ENCODE peak calls at places on chromosomes 11 and 22, in nine cellular contexts. X, B, D, L, U, W, P, T and K are unnamed samples.

GRCh38 chr22:32557424-32557823 is 82.8 kb downstream of the FBXO7 start:
- DNase-seq in X (no peak), B (no peak), D (no peak), L (no peak), U (no peak), W (no peak), P (no peak), T (no peak), K (no peak)

GRCh38 chr22:39290248-39290720 is 29.1 kb downstream of the RPL3 start:
- DNase-seq in X (no peak), B (no peak), D (no peak), L (no peak), U (no peak), W (peak), P (no peak), T (no peak), K (no peak)

GRCh38 chr11:12989428-12990242 is 19.5 kb upstream of the RASSF10 start:
- DNase-seq in X (no peak), B (no peak), D (no peak), L (no peak), U (no peak), W (no peak), P (no peak), T (no peak), K (no peak)

GRCh38 chr11:118659956-118660645 is 19.3 kb downstream of the TREH start:
- DNase-seq in X (peak), B (no peak), D (no peak), L (peak), U (no peak), W (no peak), P (no peak), T (no peak), K (no peak)

GRCh38 chr22:23537421-23537820 is 42.7 kb downstream of the IGLL1 start:
- DNase-seq in X (peak), B (peak), D (no peak), L (peak), U (no peak), W (no peak), P (no peak), T (no peak), K (no peak)

GRCh38 chr11:128765104-128765503 is 71.2 kb downstream of the FLI1 start:
- DNase-seq in X (no peak), B (no peak), D (no peak), L (no peak), U (no peak), W (no peak), P (no peak), T (no peak), K (no peak)

GRCh38 chr11:34174411-34175041 is 69.1 kb downstream of the NAT10 start:
- DNase-seq in X (peak), B (peak), D (peak), L (peak), U (peak), W (peak), P (no peak), T (peak), K (peak)

GRCh38 chr11:116513894-116514293 is 258.9 kb downstream of the BUD13 start:
- DNase-seq in X (peak), B (no peak), D (peak), L (peak), U (no peak), W (no peak), P (no peak), T (no peak), K (peak)

GRCh38 chr11:107276057-107276456 is 181.6 kb downstream of the CWF19L2 start:
- DNase-seq in X (no peak), B (no peak), D (no peak), L (no peak), U (no peak), W (no peak), P (no peak), T (no peak), K (no peak)

GRCh38 chr11:65003282-65003681 is 6.5 kb upstream of the BATF2 start:
- DNase-seq in X (no peak), B (no peak), D (peak), L (no peak), U (no peak), W (no peak), P (no peak), T (no peak), K (no peak)

GRCh38 chr11:2721163-2721935 is 21.6 kb upstream of the KCNQ1OT1 start:
- DNase-seq in X (no peak), B (peak), D (no peak), L (no peak), U (no peak), W (no peak), P (no peak), T (no peak), K (no peak)

GRCh38 chr11:119218141-119218878 is 12.2 kb downstream of the CBL start:
- DNase-seq in X (no peak), B (no peak), D (peak), L (no peak), U (peak), W (peak), P (peak), T (no peak), K (no peak)

GRCh38 chr11:86802601-86803051 is 2.3 kb downstream of the PRSS23 start:
- DNase-seq in X (no peak), B (no peak), D (peak), L (no peak), U (no peak), W (peak), P (no peak), T (no peak), K (no peak)
- TF ChIP-seq CTCF in X (peak), B (peak), D (peak), L (no peak), U (peak), W (peak), P (peak), T (no peak), K (peak)

GRCh38 chr11:121762820-121763219 is 310.1 kb upstream of the SORL1-AS1 start:
- DNase-seq in X (no peak), B (peak), D (peak), L (no peak), U (no peak), W (peak), P (no peak), T (no peak), K (peak)
- TF ChIP-seq CTCF in X (no peak), B (no peak), D (peak), L (no peak), U (no peak), W (no peak), P (no peak), T (no peak), K (no peak)

DNA sequence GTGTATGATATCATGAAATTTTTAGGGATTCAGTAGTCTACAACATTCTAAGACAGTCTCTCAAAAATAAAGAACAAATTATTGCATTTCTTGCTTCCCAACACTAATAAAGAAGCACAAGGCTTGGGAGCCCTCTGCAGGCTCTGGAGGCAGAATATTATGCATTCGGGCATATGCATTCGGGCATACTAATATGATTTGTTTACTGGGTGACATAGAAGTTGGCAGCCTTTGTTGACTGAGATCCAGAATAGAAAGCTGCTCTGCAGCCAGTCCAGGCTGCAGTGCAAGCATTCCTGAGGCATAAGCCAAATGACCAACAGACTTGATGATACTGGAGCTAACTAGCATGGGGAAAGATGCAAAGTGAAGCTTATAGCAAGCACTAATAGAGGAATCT is 945.5 kb downstream of the OPCML start:
- DNase-seq in X (no peak), B (no peak), D (peak), L (no peak), U (no peak), W (no peak), P (peak), T (no peak), K (no peak)
- TF ChIP-seq CTCF in X (no peak), B (no peak), D (no peak), L (no peak), U (no peak), W (no peak), P (no peak), T (no peak), K (no peak)

DNA sequence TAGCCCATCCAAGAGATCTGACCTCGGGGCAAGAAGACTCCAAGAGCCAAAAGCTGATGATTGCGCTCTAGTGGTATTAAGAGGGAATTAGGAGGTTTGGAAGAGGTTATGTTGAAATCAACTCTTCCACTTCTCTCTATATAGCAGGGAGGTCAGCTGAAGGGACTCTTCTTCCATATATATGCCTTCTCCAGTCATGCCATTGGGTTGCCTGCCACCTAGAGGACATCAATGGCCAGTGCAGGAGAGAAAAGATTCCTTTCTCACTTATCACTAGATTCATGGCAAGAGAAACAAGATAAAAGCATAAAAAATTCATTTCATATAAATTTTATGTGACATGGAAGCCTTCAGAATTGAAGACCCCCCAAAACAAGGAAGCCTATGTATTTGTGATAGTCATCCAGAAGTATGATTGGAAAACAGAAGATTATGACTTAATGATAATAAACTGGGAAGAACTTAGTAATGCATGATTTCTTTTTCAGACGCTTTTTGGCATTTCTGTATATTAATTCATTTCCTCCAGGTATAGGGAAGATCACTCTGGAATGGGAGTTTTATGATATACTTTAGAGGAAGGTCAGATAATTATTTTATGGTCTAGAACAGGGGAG is 435.1 kb upstream of the DDI1 start:
- DNase-seq in X (no peak), B (no peak), D (peak), L (no peak), U (peak), W (peak), P (peak), T (no peak), K (no peak)
- TF ChIP-seq CTCF in X (peak), B (peak), D (peak), L (no peak), U (peak), W (peak), P (peak), T (no peak), K (peak)

DNA sequence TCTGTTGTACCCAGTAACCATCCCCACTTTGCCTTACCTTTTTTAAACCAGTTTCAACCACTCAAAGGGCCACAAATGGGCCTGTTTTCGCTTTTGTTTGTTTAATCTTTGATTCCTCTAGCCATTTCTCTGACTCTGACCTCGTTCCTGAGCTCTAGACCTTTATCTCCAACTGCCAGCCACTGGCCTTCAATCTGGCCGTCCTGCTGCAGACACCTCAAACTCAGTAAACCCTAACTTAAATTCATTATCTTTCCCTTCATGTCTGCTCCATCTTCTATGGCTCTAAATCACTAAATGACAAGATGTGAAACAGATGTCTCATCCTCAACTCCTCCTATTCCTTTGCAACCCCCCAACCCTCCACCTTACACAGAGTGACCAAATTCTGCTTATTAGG is 1.3 kb upstream of the GDPD4 start:
- DNase-seq in X (no peak), B (no peak), D (no peak), L (no peak), U (no peak), W (no peak), P (no peak), T (no peak), K (no peak)
- TF ChIP-seq CTCF in X (no peak), B (no peak), D (no peak), L (no peak), U (no peak), W (no peak), P (no peak), T (no peak), K (no peak)

GRCh38 chr22:20027966-20028854 is 7.3 kb downstream of the TANGO2 start:
- DNase-seq in X (peak), B (peak), D (peak), L (no peak), U (no peak), W (no peak), P (no peak), T (no peak), K (no peak)
- TF ChIP-seq CTCF in X (no peak), B (no peak), D (peak), L (no peak), U (no peak), W (peak), P (peak), T (no peak), K (peak)

GRCh38 chr11:61153593-61154090 is 7.6 kb downstream of the VPS37C start:
- DNase-seq in X (peak), B (no peak), D (no peak), L (no peak), U (no peak), W (no peak), P (peak), T (no peak), K (no peak)

GRCh38 chr11:61149624-61150615 is 11.3 kb downstream of the VPS37C start:
- DNase-seq in X (no peak), B (no peak), D (peak), L (no peak), U (no peak), W (peak), P (no peak), T (no peak), K (no peak)

GRCh38 chr11:61151545-61152252 is 9.5 kb downstream of the VPS37C start:
- DNase-seq in X (no peak), B (no peak), D (no peak), L (no peak), U (no peak), W (no peak), P (no peak), T (no peak), K (no peak)

GRCh38 chr11:61152816-61153592 is 8.2 kb downstream of the VPS37C start:
- DNase-seq in X (peak), B (no peak), D (peak), L (no peak), U (no peak), W (peak), P (peak), T (no peak), K (no peak)

GRCh38 chr11:61150656-61151544 is 10.3 kb downstream of the VPS37C start:
- DNase-seq in X (peak), B (no peak), D (no peak), L (no peak), U (no peak), W (no peak), P (no peak), T (no peak), K (no peak)
- TF ChIP-seq CTCF in X (no peak), B (no peak), D (no peak), L (no peak), U (no peak), W (no peak), P (no peak), T (no peak), K (no peak)